ENCODE peak calls at places on chromosomes 7 and 10, in eight cellular contexts. One of them, this sample, is unnamed.

GRCh38 chr10:28903716-28904115 is 226.4 kb downstream of the BAMBI start:
- DNase-seq in posterior cingulate gyrus: no peak
- DNase-seq in uterus: no peak
- DNase-seq in NAMALWA: no peak
- DNase-seq in midbrain: no peak
- DNase-seq in left cardiac atrium: no peak
- DNase-seq in RCC 7860: no peak
- DNase-seq in breast epithelium: no peak
- DNase-seq in this sample: no peak

GRCh38 chr7:83153419-83153818 is 9.3 kb downstream of the PCLO start:
- DNase-seq in posterior cingulate gyrus: no peak
- DNase-seq in uterus: no peak
- DNase-seq in NAMALWA: peak
- DNase-seq in midbrain: no peak
- DNase-seq in left cardiac atrium: no peak
- DNase-seq in RCC 7860: no peak
- DNase-seq in breast epithelium: no peak
- DNase-seq in this sample: no peak

GRCh38 chr7:116212859-116213258 is 2.5 kb downstream of the TES start:
- DNase-seq in posterior cingulate gyrus: no peak
- DNase-seq in uterus: no peak
- DNase-seq in NAMALWA: no peak
- DNase-seq in midbrain: no peak
- DNase-seq in left cardiac atrium: no peak
- DNase-seq in RCC 7860: no peak
- DNase-seq in breast epithelium: no peak
- DNase-seq in this sample: no peak

GRCh38 chr7:101156277-101156676 is 2.0 kb downstream of the AP1S1 start:
- DNase-seq in posterior cingulate gyrus: no peak
- DNase-seq in uterus: no peak
- DNase-seq in NAMALWA: peak
- DNase-seq in midbrain: no peak
- DNase-seq in left cardiac atrium: no peak
- DNase-seq in RCC 7860: no peak
- DNase-seq in breast epithelium: no peak
- DNase-seq in this sample: peak

GRCh38 chr10:86600296-86600695 is 54.1 kb upstream of the OPN4 start:
- DNase-seq in posterior cingulate gyrus: no peak
- DNase-seq in uterus: no peak
- DNase-seq in NAMALWA: no peak
- DNase-seq in midbrain: no peak
- DNase-seq in left cardiac atrium: no peak
- DNase-seq in RCC 7860: no peak
- DNase-seq in breast epithelium: no peak
- DNase-seq in this sample: peak

GRCh38 chr10:71587941-71588573 is 131.5 kb downstream of the C10orf105 start:
- DNase-seq in posterior cingulate gyrus: no peak
- DNase-seq in uterus: no peak
- DNase-seq in NAMALWA: no peak
- DNase-seq in midbrain: no peak
- DNase-seq in left cardiac atrium: no peak
- DNase-seq in RCC 7860: no peak
- DNase-seq in breast epithelium: no peak
- DNase-seq in this sample: no peak

GRCh38 chr10:50275650-50276235 is 24.4 kb upstream of the ASAH2 start:
- DNase-seq in posterior cingulate gyrus: peak
- DNase-seq in uterus: no peak
- DNase-seq in NAMALWA: peak
- DNase-seq in midbrain: peak
- DNase-seq in left cardiac atrium: peak
- DNase-seq in RCC 7860: no peak
- DNase-seq in breast epithelium: no peak
- DNase-seq in this sample: peak

GRCh38 chr7:65448824-65449504 is 75.3 kb downstream of the ZNF92 start:
- DNase-seq in posterior cingulate gyrus: no peak
- DNase-seq in uterus: peak
- DNase-seq in NAMALWA: no peak
- DNase-seq in midbrain: no peak
- DNase-seq in left cardiac atrium: no peak
- DNase-seq in RCC 7860: peak
- DNase-seq in breast epithelium: no peak
- DNase-seq in this sample: peak

GRCh38 chr10:80501381-80501912 is 36.3 kb upstream of the SH2D4B start:
- DNase-seq in posterior cingulate gyrus: no peak
- DNase-seq in uterus: no peak
- DNase-seq in NAMALWA: no peak
- DNase-seq in midbrain: no peak
- DNase-seq in left cardiac atrium: no peak
- DNase-seq in RCC 7860: peak
- DNase-seq in breast epithelium: no peak
- DNase-seq in this sample: no peak

GRCh38 chr10:77582710-77583115 is 54.9 kb downstream of the KCNMA1 start:
- DNase-seq in posterior cingulate gyrus: no peak
- DNase-seq in uterus: no peak
- DNase-seq in NAMALWA: no peak
- DNase-seq in midbrain: no peak
- DNase-seq in left cardiac atrium: no peak
- DNase-seq in RCC 7860: peak
- DNase-seq in breast epithelium: no peak
- DNase-seq in this sample: peak

GRCh38 chr7:92671502-92672169 is 81.4 kb upstream of the FAM133B start:
- DNase-seq in posterior cingulate gyrus: no peak
- DNase-seq in uterus: no peak
- DNase-seq in NAMALWA: no peak
- DNase-seq in midbrain: no peak
- DNase-seq in left cardiac atrium: no peak
- DNase-seq in RCC 7860: peak
- DNase-seq in breast epithelium: no peak
- DNase-seq in this sample: no peak

GRCh38 chr7:94297397-94297838 is 97.3 kb upstream of the COL1A2 start:
- DNase-seq in posterior cingulate gyrus: no peak
- DNase-seq in uterus: peak
- DNase-seq in NAMALWA: no peak
- DNase-seq in midbrain: no peak
- DNase-seq in left cardiac atrium: peak
- DNase-seq in RCC 7860: peak
- DNase-seq in breast epithelium: no peak
- DNase-seq in this sample: peak

GRCh38 chr10:52256832-52257691 is 57.0 kb upstream of the DKK1 start:
- DNase-seq in posterior cingulate gyrus: no peak
- DNase-seq in uterus: no peak
- DNase-seq in NAMALWA: no peak
- DNase-seq in midbrain: no peak
- DNase-seq in left cardiac atrium: no peak
- DNase-seq in RCC 7860: no peak
- DNase-seq in breast epithelium: no peak
- DNase-seq in this sample: no peak

GRCh38 chr10:91410638-91411367 is 659 bp downstream of the HECTD2 start:
- DNase-seq in posterior cingulate gyrus: no peak
- DNase-seq in uterus: peak
- DNase-seq in NAMALWA: peak
- DNase-seq in midbrain: peak
- DNase-seq in left cardiac atrium: peak
- DNase-seq in RCC 7860: peak
- DNase-seq in breast epithelium: no peak
- DNase-seq in this sample: peak

GRCh38 chr10:73806176-73806950 is 5.0 kb downstream of the NDST2 start:
- DNase-seq in posterior cingulate gyrus: no peak
- DNase-seq in uterus: no peak
- DNase-seq in NAMALWA: no peak
- DNase-seq in midbrain: no peak
- DNase-seq in left cardiac atrium: no peak
- DNase-seq in RCC 7860: no peak
- DNase-seq in breast epithelium: no peak
- DNase-seq in this sample: no peak

GRCh38 chr10:108629843-108630242 is 1293.5 kb downstream of the XPNPEP1 start:
- DNase-seq in posterior cingulate gyrus: no peak
- DNase-seq in uterus: no peak
- DNase-seq in NAMALWA: no peak
- DNase-seq in midbrain: no peak
- DNase-seq in left cardiac atrium: no peak
- DNase-seq in RCC 7860: no peak
- DNase-seq in breast epithelium: no peak
- DNase-seq in this sample: no peak

GRCh38 chr7:131627589-131628212 is 71.3 kb upstream of the PODXL start:
- DNase-seq in posterior cingulate gyrus: no peak
- DNase-seq in uterus: no peak
- DNase-seq in NAMALWA: no peak
- DNase-seq in midbrain: no peak
- DNase-seq in left cardiac atrium: no peak
- DNase-seq in RCC 7860: no peak
- DNase-seq in breast epithelium: no peak
- DNase-seq in this sample: no peak

GRCh38 chr10:46992794-46993552 is 81.7 kb downstream of the PTPN20 start:
- DNase-seq in posterior cingulate gyrus: peak
- DNase-seq in uterus: peak
- DNase-seq in NAMALWA: peak
- DNase-seq in midbrain: peak
- DNase-seq in left cardiac atrium: peak
- DNase-seq in RCC 7860: peak
- DNase-seq in breast epithelium: no peak
- DNase-seq in this sample: peak

GRCh38 chr10:73889014-73889413 is 14.7 kb upstream of the CAMK2G start:
- DNase-seq in posterior cingulate gyrus: no peak
- DNase-seq in uterus: no peak
- DNase-seq in NAMALWA: no peak
- DNase-seq in midbrain: no peak
- DNase-seq in left cardiac atrium: peak
- DNase-seq in RCC 7860: peak
- DNase-seq in breast epithelium: no peak
- DNase-seq in this sample: no peak

GRCh38 chr10:43843331-43844101 is 194.8 kb upstream of the ZNF32 start:
- DNase-seq in posterior cingulate gyrus: no peak
- DNase-seq in uterus: peak
- DNase-seq in NAMALWA: no peak
- DNase-seq in midbrain: peak
- DNase-seq in left cardiac atrium: peak
- DNase-seq in RCC 7860: peak
- DNase-seq in breast epithelium: no peak
- DNase-seq in this sample: no peak

GRCh38 chr10:117175215-117175900 is 21.9 kb upstream of the KCNK18 start:
- DNase-seq in posterior cingulate gyrus: peak
- DNase-seq in uterus: no peak
- DNase-seq in NAMALWA: no peak
- DNase-seq in midbrain: no peak
- DNase-seq in left cardiac atrium: peak
- DNase-seq in RCC 7860: no peak
- DNase-seq in breast epithelium: no peak
- DNase-seq in this sample: no peak

GRCh38 chr10:122786269-122786668 is 59.4 kb downstream of the CUZD1 start:
- DNase-seq in posterior cingulate gyrus: no peak
- DNase-seq in uterus: no peak
- DNase-seq in NAMALWA: peak
- DNase-seq in midbrain: peak
- DNase-seq in left cardiac atrium: no peak
- DNase-seq in RCC 7860: no peak
- DNase-seq in breast epithelium: no peak
- DNase-seq in this sample: peak

GRCh38 chr7:125773113-125773800 is 843.6 kb upstream of the POT1 start:
- DNase-seq in posterior cingulate gyrus: no peak
- DNase-seq in uterus: no peak
- DNase-seq in NAMALWA: no peak
- DNase-seq in midbrain: no peak
- DNase-seq in left cardiac atrium: no peak
- DNase-seq in RCC 7860: no peak
- DNase-seq in breast epithelium: no peak
- DNase-seq in this sample: no peak

GRCh38 chr7:29099896-29100847 is 46.2 kb downstream of the CPVL start:
- DNase-seq in posterior cingulate gyrus: no peak
- DNase-seq in uterus: no peak
- DNase-seq in NAMALWA: no peak
- DNase-seq in midbrain: no peak
- DNase-seq in left cardiac atrium: no peak
- DNase-seq in RCC 7860: no peak
- DNase-seq in breast epithelium: no peak
- DNase-seq in this sample: no peak

GRCh38 chr10:70370766-70371165 is 11.7 kb downstream of the LRRC20 start:
- DNase-seq in posterior cingulate gyrus: no peak
- DNase-seq in uterus: no peak
- DNase-seq in NAMALWA: no peak
- DNase-seq in midbrain: no peak
- DNase-seq in left cardiac atrium: no peak
- DNase-seq in RCC 7860: no peak
- DNase-seq in breast epithelium: no peak
- DNase-seq in this sample: no peak

GRCh38 chr7:34191766-34192550 is 286.6 kb downstream of the BMPER start:
- DNase-seq in posterior cingulate gyrus: peak
- DNase-seq in uterus: no peak
- DNase-seq in NAMALWA: no peak
- DNase-seq in midbrain: peak
- DNase-seq in left cardiac atrium: no peak
- DNase-seq in RCC 7860: no peak
- DNase-seq in breast epithelium: no peak
- DNase-seq in this sample: no peak

GRCh38 chr10:84289521-84290200 is 38.7 kb upstream of the CCSER2 start:
- DNase-seq in posterior cingulate gyrus: no peak
- DNase-seq in uterus: no peak
- DNase-seq in NAMALWA: no peak
- DNase-seq in midbrain: peak
- DNase-seq in left cardiac atrium: no peak
- DNase-seq in RCC 7860: no peak
- DNase-seq in breast epithelium: no peak
- DNase-seq in this sample: no peak

GRCh38 chr10:102133373-102134195 is 744 bp downstream of the PPRC1 start:
- DNase-seq in posterior cingulate gyrus: peak
- DNase-seq in uterus: peak
- DNase-seq in NAMALWA: peak
- DNase-seq in midbrain: peak
- DNase-seq in left cardiac atrium: peak
- DNase-seq in RCC 7860: peak
- DNase-seq in breast epithelium: peak
- DNase-seq in this sample: peak

GRCh38 chr10:120422459-120422858 is 34.6 kb upstream of the PLPP4 start:
- DNase-seq in posterior cingulate gyrus: no peak
- DNase-seq in uterus: no peak
- DNase-seq in NAMALWA: no peak
- DNase-seq in midbrain: no peak
- DNase-seq in left cardiac atrium: no peak
- DNase-seq in RCC 7860: peak
- DNase-seq in breast epithelium: no peak
- DNase-seq in this sample: no peak

GRCh38 chr10:133327651-133328357 is 8.9 kb downstream of the CALY start:
- DNase-seq in posterior cingulate gyrus: no peak
- DNase-seq in uterus: no peak
- DNase-seq in NAMALWA: no peak
- DNase-seq in midbrain: no peak
- DNase-seq in left cardiac atrium: no peak
- DNase-seq in RCC 7860: peak
- DNase-seq in breast epithelium: no peak
- DNase-seq in this sample: no peak

GRCh38 chr10:89069589-89069988 is 79.0 kb downstream of the FAS start:
- DNase-seq in posterior cingulate gyrus: no peak
- DNase-seq in uterus: no peak
- DNase-seq in NAMALWA: no peak
- DNase-seq in midbrain: no peak
- DNase-seq in left cardiac atrium: no peak
- DNase-seq in RCC 7860: no peak
- DNase-seq in breast epithelium: no peak
- DNase-seq in this sample: no peak

This sample was measured in RKO.